ENCODE peak calls at places on chromosomes 7 and 10, in four cellular contexts. D is WTC11, C is HepG2, H is K562. B is an unnamed sample.

GRCh38 chr7:66557214-66558200 is 71.2 kb upstream of the KCTD7 start:
- DNase-seq in D (peak), C (no peak), H (peak), B (peak)

GRCh38 chr7:131111081-131111576 is 216.5 kb upstream of the MKLN1 start:
- DNase-seq in C (no peak), H (no peak), D (no peak), B (no peak)

GRCh38 chr7:111639894-111640293 is 77.6 kb upstream of the IMMP2L start:
- DNase-seq in H (no peak), C (no peak), D (no peak), B (no peak)

GRCh38 chr10:14074062-14074884 is 256.5 kb downstream of the FRMD4A start:
- DNase-seq in D (no peak), C (peak), H (no peak), B (peak)

GRCh38 chr7:7257899-7258692 is 75.8 kb downstream of the C1GALT1 start:
- DNase-seq in C (no peak), H (no peak), D (no peak), B (no peak)

GRCh38 chr10:95906675-95907453 is 911 bp upstream of the CC2D2B start:
- DNase-seq in D (peak), H (peak), C (peak), B (peak)

GRCh38 chr7:155815332-155816191 is 3.3 kb upstream of the SHH start:
- DNase-seq in C (no peak), D (peak), H (peak), B (peak)

GRCh38 chr7:22397981-22398380 is 41.0 kb upstream of the RAPGEF5 start:
- DNase-seq in C (no peak), H (no peak), D (no peak), B (no peak)

GRCh38 chr10:20743142-20743541 is 154.0 kb downstream of the NEBL start:
- DNase-seq in D (no peak), H (no peak), C (no peak), B (no peak)

GRCh38 chr7:4001742-4002141 is 680.4 kb upstream of the FOXK1 start:
- DNase-seq in D (no peak), C (no peak), H (no peak), B (no peak)

GRCh38 chr10:84118395-84119006 is 20.8 kb upstream of the GHITM start:
- DNase-seq in D (no peak), C (no peak), H (peak), B (no peak)

GRCh38 chr10:58400609-58401008 is 15.4 kb downstream of the TFAM start:
- DNase-seq in D (no peak), C (no peak), H (no peak), B (no peak)

GRCh38 chr7:43038229-43038628 is 74.2 kb upstream of the HECW1 start:
- DNase-seq in D (no peak), C (no peak), H (no peak), B (no peak)
- TF ChIP-seq ELF4 in D (no peak), C (no peak), H (no peak), B (no peak)

GRCh38 chr7:88218836-88219605 is 817 bp downstream of the SRI start:
- DNase-seq in D (peak), H (peak), C (no peak), B (peak)
- TF ChIP-seq ELF4 in D (no peak), H (no peak), C (no peak), B (no peak)

DNA sequence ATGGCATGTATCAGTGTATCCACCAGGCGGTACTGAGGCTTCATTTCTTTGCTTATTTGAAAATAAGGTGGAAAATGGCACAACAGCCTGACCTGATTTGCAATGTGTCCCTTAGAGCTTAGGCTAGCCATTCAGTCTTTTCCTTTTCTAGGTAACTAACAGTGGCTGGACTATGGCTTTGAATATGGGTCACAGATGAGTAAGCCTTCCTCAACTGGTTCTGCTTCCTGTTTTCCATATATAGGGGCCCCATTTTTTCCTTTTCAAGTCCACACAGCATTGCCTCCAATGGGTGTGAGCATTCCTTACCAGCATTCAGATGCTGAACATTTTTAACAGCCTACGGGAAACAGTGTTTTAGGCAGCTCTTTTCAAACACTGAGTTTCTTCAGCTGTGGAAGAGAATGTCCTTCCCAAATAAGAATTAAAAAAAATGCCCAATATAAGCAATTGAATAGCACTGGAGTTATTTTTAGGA is 3.9 kb upstream of the ITGB1 start:
- DNase-seq in D (no peak), H (no peak), C (peak), B (no peak)
- TF ChIP-seq ELF4 in D (no peak), H (no peak), C (no peak), B (no peak)

GRCh38 chr10:3775671-3776551 is 9.1 kb downstream of the KLF6 start:
- DNase-seq in D (peak), C (no peak), H (no peak), B (no peak)
- TF ChIP-seq ELF4 in D (no peak), C (no peak), H (no peak), B (no peak)

DNA sequence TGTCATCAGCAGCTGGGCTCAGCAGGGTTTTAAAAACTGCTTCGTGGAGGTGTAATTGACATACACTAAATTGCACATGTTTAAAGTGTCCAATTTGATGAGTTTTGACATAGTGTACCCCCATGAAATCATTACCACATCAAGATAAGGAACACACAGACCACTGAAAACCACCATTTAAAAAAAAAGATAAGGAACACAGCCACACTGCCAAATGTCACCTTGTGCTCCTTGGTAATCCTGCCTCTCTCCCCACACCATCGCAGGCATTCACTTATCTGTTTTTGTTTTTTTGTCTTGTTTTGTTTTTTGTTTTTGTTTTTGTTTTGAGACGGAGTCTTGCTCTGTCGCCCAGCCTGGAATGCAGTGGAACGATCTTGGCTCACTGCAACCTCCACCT is 75.0 kb downstream of the NEURL1 start:
- DNase-seq in H (no peak), D (no peak), C (no peak), B (no peak)
- TF ChIP-seq ELF4 in H (no peak), D (no peak), C (no peak), B (no peak)

GRCh38 chr7:120858299-120858636 is 324 bp upstream of the TSPAN12 start:
- DNase-seq in H (no peak), D (no peak), C (no peak), B (no peak)
- TF ChIP-seq ELF4 in H (no peak), D (no peak), C (no peak), B (no peak)

DNA sequence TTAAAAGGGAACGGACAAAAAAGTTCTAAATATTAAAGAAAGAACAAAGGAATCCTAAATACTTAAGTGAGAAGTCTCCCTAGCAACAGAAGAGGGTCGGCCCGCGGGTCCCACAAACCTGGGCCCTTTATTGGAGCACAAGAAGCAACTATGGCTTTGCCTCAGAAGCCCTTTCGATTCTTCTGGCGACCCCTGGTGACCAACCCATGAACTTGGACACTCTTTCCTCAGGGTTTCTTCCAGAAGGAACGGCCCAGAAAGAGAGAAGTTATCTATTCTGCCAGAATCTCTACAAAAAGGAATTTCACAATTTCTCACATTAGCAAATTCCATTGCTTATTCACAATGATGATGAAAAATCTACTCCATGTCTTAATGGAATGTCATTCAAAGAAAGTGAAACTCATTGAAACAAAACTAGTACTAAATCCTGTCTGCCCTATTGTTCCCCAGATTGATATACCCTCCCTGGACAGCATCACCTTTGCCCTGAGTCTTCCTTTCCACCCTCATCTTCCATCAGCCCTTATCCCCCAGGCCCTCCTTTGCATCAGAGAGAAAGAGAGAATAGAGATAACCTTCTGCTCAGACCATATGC is 43.7 kb downstream of the CPVL start:
- DNase-seq in H (peak), C (peak), D (peak), B (peak)
- TF ChIP-seq ELF4 in H (no peak), C (no peak), D (no peak), B (no peak)

DNA sequence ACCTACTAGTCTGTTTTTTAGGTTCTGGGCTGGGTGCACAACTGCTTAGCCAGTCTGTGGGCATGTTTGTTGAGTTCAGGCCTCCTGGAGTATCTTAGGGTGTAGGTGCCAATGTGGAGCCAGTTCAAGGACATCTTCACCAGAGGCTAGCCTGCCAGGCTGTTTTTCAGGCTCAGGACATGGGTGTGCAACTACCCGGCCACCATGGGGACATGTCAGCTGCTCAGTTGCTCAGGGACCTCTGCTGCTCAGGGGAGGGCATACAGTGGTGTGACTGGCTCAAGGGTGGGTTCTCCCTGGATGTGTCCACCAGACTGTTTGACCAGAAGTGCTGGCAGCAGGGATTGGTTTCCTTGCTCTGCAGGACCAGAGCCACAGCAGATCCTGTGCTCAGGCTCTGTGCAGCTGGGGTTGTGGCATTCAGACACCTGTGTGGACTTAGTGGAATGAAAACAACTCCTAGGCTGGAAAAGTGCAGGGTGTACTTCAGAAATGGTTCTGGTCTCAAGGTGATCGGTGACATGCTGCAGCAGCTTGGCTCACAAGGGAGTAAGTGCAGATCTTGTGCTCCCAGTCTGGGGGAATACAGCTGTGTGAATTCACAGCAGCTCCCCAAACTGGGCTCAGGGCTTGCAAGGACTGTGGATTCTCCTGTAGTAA is 44.8 kb downstream of the PALS2 start:
- DNase-seq in C (no peak), H (no peak), D (no peak), B (no peak)
- TF ChIP-seq ELF4 in C (no peak), H (no peak), D (no peak), B (no peak)

DNA sequence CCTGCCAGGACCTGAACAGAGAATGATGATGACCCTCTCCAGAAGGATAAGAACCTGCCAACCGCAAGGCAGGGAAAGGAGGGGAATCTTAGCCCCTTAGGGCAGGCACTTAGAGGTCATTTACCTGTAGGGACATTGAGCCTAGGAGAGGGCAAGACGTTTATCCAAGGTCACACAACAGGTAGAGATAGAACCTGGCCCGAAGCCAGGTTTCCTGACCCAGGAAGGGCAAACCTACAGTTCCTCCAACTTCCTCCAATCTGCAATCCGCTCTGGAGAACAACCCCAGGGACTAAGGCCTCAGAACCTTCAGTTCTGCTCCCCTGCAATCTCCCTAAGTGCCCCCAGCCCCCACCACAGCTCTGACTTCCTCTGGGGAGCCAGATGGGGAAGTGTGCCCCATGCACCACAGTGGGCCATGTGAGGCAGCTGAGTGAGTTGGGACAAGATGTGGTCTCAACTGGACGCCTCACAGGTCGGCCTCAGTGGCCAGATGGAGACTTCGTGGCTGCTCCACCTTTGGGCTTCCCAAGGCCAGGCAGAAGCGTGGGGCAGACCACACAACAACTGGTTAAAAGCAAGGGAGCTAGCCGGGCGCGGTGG is 1.4 kb upstream of the PSAP start:
- DNase-seq in D (no peak), H (no peak), C (no peak), B (no peak)
- TF ChIP-seq ELF4 in D (no peak), H (no peak), C (no peak), B (no peak)

DNA sequence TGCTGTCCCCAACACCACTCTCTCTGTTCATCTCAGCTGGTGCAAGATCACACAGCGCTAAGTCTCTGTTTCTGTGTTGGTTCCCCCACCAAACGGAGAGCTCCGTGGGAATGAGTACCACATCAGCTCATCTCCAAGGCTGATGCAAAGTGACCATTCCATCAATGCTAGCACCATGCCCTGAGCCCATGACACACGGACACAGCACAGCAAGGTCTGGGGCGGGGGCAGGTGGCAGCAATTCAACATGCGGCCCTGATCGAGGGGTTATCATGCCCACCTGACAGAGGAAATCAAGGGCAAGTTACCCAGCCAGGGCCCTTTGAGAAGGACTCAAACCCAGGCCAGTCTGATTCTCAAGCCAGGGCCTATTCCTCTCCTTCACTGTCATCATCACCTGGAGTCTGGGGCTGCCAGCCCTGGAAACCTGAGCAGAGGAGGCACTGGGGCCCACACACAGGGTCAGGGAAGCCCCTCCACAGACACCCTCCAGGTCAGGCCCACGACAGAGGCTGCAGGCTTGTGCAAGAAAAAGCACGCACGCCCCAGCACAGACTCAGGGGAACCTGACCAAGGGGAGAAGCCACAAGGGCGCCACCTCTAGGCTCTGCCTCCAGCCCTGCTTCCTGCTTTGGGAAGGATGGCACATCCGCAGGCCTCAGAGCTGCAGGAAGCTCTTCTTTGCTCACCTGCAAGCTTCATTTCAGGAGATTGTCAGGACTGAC is 74.8 kb downstream of the GRID1 start:
- DNase-seq in C (no peak), H (no peak), D (peak), B (no peak)
- TF ChIP-seq ELF4 in C (no peak), H (no peak), D (no peak), B (no peak)